ENCODE peak calls at places on chromosomes 4 and X, in six cellular contexts. P is adrenal gland, L is IMR-90, M is A549, K is body of pancreas, F is endothelial cell of umbilical vein. N is an unnamed sample.

GRCh38 chr4:183348706-183349659 is 26.8 kb upstream of the CLDN24 start:
- DNase-seq in P (no peak), L (peak), M (peak), K (peak), F (peak), N (peak)

GRCh38 chrX:108945883-108946523 is 209.6 kb upstream of the IRS4 start:
- DNase-seq in P (no peak), L (no peak), M (no peak), K (no peak), F (no peak), N (no peak)

GRCh38 chrX:96837808-96838207 is 45.9 kb upstream of the RPA4 start:
- DNase-seq in P (no peak), L (peak), M (no peak), K (no peak), F (no peak), N (peak)

GRCh38 chr4:143202824-143203223 is 18.1 kb downstream of the USP38 start:
- DNase-seq in P (no peak), L (no peak), M (no peak), K (no peak), F (peak), N (no peak)

GRCh38 chr4:82419451-82419850 is 10.8 kb downstream of the HNRNPDL start:
- DNase-seq in P (no peak), L (no peak), M (no peak), K (no peak), F (no peak), N (no peak)

GRCh38 chr4:89419121-89419695 is 111.6 kb upstream of the GPRIN3 start:
- DNase-seq in P (no peak), L (no peak), M (no peak), K (no peak), F (no peak), N (no peak)

GRCh38 chr4:183173580-183174526 is 74.8 kb downstream of the WWC2 start:
- DNase-seq in P (no peak), L (peak), M (no peak), K (no peak), F (peak), N (no peak)

GRCh38 chrX:1224954-1225353 is 12.5 kb upstream of the CRLF2 start:
- DNase-seq in P (no peak), L (no peak), M (no peak), K (no peak), F (no peak), N (no peak)

GRCh38 chrX:53421772-53422090 is 723 bp downstream of the SMC1A start:
- DNase-seq in P (no peak), L (no peak), M (no peak), K (no peak), F (no peak), N (no peak)

GRCh38 chr4:20592666-20593065 is 107.6 kb upstream of the PACRGL start:
- DNase-seq in P (no peak), L (peak), M (no peak), K (no peak), F (no peak), N (no peak)

GRCh38 chrX:13747836-13748235 is 13.3 kb downstream of the OFD1 start:
- DNase-seq in P (no peak), L (peak), M (peak), K (peak), F (peak), N (no peak)

GRCh38 chrX:69093960-69094935 is 71.0 kb downstream of the PJA1 start:
- DNase-seq in P (peak), L (peak), M (peak), K (peak), F (peak), N (peak)

GRCh38 chrX:132676561-132677186 is 187.8 kb upstream of the MBNL3 start:
- DNase-seq in P (no peak), L (no peak), M (no peak), K (no peak), F (no peak), N (no peak)

GRCh38 chr4:168522371-168522770 is 25.5 kb downstream of the PALLD start:
- DNase-seq in P (no peak), L (no peak), M (no peak), K (no peak), F (no peak), N (no peak)

GRCh38 chr4:113327513-113327912 is 278.1 kb downstream of the ANK2 start:
- DNase-seq in P (no peak), L (peak), M (no peak), K (no peak), F (no peak), N (no peak)

GRCh38 chrX:132227383-132228112 is 8.3 kb upstream of the RAP2C start:
- DNase-seq in P (peak), L (peak), M (no peak), K (no peak), F (no peak), N (no peak)

GRCh38 chr4:141027421-141027820 is 105.8 kb downstream of the RNF150 start:
- DNase-seq in P (no peak), L (peak), M (no peak), K (peak), F (no peak), N (no peak)

GRCh38 chr4:89242864-89243740 is 64.5 kb downstream of the GPRIN3 start:
- DNase-seq in P (no peak), L (no peak), M (no peak), K (peak), F (no peak), N (no peak)

GRCh38 chr4:39706829-39707511 is 9.0 kb downstream of the UBE2K start:
- DNase-seq in P (peak), L (no peak), M (peak), K (no peak), F (no peak), N (no peak)

GRCh38 chr4:76600447-76600846 is 165.4 kb downstream of the SHROOM3 start:
- DNase-seq in P (no peak), L (no peak), M (no peak), K (peak), F (peak), N (no peak)

GRCh38 chrX:1564750-1565683 is 26.4 kb upstream of the AKAP17A start:
- DNase-seq in P (no peak), L (no peak), M (no peak), K (no peak), F (no peak), N (no peak)

GRCh38 chrX:118226060-118226428 is 109.4 kb upstream of the KLHL13 start:
- DNase-seq in P (no peak), L (no peak), M (peak), K (no peak), F (peak), N (no peak)

GRCh38 chr4:184457530-184458249 is 16.7 kb downstream of the IRF2 start:
- DNase-seq in P (no peak), L (no peak), M (no peak), K (no peak), F (no peak), N (no peak)

GRCh38 chrX:121579016-121579760 is 531.8 kb downstream of the GLUD2 start:
- DNase-seq in P (peak), L (no peak), M (peak), K (peak), F (peak), N (no peak)

GRCh38 chrX:38117485-38117884 is 103.2 kb downstream of the SRPX start:
- DNase-seq in P (no peak), L (peak), M (no peak), K (peak), F (peak), N (no peak)

GRCh38 chr4:132071815-132072214 is 1077.3 kb upstream of the PCDH10 start:
- DNase-seq in P (no peak), L (peak), M (no peak), K (no peak), F (peak), N (no peak)

GRCh38 chrX:68932611-68933010 is 103.8 kb downstream of the EFNB1 start:
- DNase-seq in P (peak), L (no peak), M (no peak), K (no peak), F (peak), N (no peak)

GRCh38 chr4:122826596-122827257 is at the start of gene FGF2:
- DNase-seq in P (peak), L (peak), M (peak), K (peak), F (peak), N (no peak)

GRCh38 chr4:73315091-73315490 is 56.5 kb upstream of the ANKRD17 start:
- DNase-seq in P (no peak), L (peak), M (no peak), K (no peak), F (no peak), N (no peak)

GRCh38 chr4:113636877-113637276 is 124.7 kb downstream of the CAMK2D start:
- DNase-seq in P (no peak), L (peak), M (no peak), K (no peak), F (no peak), N (no peak)

GRCh38 chr4:189261475-189261874 is 679.2 kb upstream of the FRG1 start:
- DNase-seq in P (no peak), L (no peak), M (no peak), K (no peak), F (no peak), N (no peak)

GRCh38 chrX:40996886-40997530 is 88.2 kb upstream of the USP9X start:
- DNase-seq in P (no peak), L (peak), M (peak), K (peak), F (peak), N (no peak)

GRCh38 chr4:42865572-42866189 is 26.8 kb upstream of the GRXCR1 start:
- DNase-seq in P (peak), L (peak), M (peak), K (peak), F (peak), N (no peak)

GRCh38 chr4:15131551-15131950 is 129.3 kb downstream of the CPEB2 start:
- DNase-seq in P (no peak), L (no peak), M (peak), K (no peak), F (no peak), N (no peak)

GRCh38 chr4:184907810-184908209 is 82.0 kb upstream of the ACSL1 start:
- DNase-seq in P (no peak), L (no peak), M (no peak), K (no peak), F (no peak), N (no peak)

GRCh38 chrX:141903400-141904155 is at the start of gene MAGEC1:
- DNase-seq in P (no peak), L (no peak), M (no peak), K (no peak), F (no peak), N (no peak)

GRCh38 chr4:56435748-56436442 is at the start of gene PAICS:
- DNase-seq in P (peak), L (peak), M (peak), K (peak), F (peak), N (peak)
- TF ChIP-seq POLR2A in P (peak), L (peak), M (peak), K (peak), F (peak), N (peak)

GRCh38 chr4:40992472-40993298 is 221.7 kb downstream of the APBB2 start:
- DNase-seq in P (peak), L (peak), M (peak), K (peak), F (peak), N (no peak)
- TF ChIP-seq POLR2A in P (no peak), L (no peak), M (no peak), K (no peak), F (no peak), N (no peak)

GRCh38 chr4:139300431-139301142 is 718 bp upstream of the NAA15 start:
- DNase-seq in P (peak), L (peak), M (peak), K (peak), F (peak), N (no peak)

GRCh38 chr4:139299536-139299935 is 1.8 kb upstream of the NAA15 start:
- DNase-seq in P (no peak), L (peak), M (no peak), K (no peak), F (no peak), N (no peak)

GRCh38 chr4:139301143-139301820 is at the start of gene NAA15:
- DNase-seq in P (peak), L (peak), M (peak), K (peak), F (peak), N (peak)

GRCh38 chr4:139297001-139297410 is 4.3 kb upstream of the NAA15 start:
- DNase-seq in P (no peak), L (peak), M (no peak), K (no peak), F (no peak), N (no peak)

DNA sequence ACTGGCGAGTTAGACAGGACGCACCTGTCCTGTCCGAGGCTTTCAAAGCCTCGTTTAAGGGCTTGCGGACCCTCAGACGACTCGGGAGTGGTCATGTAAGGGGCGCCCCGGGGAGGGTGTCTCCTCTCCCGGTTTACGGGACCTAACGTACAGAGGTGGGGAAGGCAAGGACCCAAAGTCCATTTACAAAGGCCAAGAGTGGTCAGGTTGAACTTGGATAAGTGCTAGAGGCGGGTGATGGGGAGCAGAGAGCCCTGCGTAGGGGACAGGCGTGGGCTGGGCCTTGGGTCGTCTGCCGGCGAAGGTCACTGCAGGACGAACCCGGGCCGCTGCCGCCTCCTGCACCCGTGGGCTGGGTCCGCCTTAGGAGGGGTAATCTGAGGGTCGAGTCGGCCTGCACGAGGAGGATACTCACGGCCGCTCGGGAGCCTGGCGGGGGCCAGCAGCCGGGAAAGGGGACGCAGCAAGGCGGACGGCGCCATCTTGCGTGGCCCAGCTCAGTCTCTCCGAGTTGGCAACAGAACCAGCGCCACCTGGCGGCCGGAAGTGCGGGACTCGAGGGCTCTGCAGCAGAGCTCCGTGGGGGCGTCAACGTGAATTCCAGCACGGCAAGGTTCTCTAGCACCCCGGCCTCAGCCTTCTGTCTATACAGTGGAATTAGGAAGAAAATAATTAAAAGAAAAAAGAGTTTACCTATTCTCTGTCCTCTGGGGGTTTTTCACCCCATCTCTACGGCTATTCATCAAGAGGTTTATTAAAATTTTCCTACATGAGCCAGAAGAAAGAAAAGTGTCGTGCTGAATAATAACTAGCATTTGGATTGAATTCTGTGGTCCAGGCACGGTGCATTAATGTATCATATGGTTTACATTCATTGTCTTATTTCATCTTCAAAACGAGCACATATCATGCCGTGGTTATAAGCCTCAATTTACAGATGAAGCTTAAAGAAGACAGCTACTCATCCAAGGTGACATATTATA is 5.7 kb upstream of the NAA15 start:
- DNase-seq in P (peak), L (peak), M (peak), K (peak), F (peak), N (peak)
- TF ChIP-seq POLR2A in P (peak), L (peak), M (peak), K (peak), F (peak), N (peak)

GRCh38 chr4:128061566-128062536 is 739 bp downstream of the LARP1B start:
- DNase-seq in P (peak), L (peak), M (peak), K (peak), F (peak), N (peak)
- TF ChIP-seq POLR2A in P (peak), L (no peak), M (no peak), K (peak), F (no peak), N (peak)

GRCh38 chr4:176195184-176195978 is at the start of gene SPATA4:
- DNase-seq in P (peak), L (peak), M (peak), K (peak), F (peak), N (peak)
- TF ChIP-seq POLR2A in P (peak), L (peak), M (peak), K (peak), F (peak), N (peak)

DNA sequence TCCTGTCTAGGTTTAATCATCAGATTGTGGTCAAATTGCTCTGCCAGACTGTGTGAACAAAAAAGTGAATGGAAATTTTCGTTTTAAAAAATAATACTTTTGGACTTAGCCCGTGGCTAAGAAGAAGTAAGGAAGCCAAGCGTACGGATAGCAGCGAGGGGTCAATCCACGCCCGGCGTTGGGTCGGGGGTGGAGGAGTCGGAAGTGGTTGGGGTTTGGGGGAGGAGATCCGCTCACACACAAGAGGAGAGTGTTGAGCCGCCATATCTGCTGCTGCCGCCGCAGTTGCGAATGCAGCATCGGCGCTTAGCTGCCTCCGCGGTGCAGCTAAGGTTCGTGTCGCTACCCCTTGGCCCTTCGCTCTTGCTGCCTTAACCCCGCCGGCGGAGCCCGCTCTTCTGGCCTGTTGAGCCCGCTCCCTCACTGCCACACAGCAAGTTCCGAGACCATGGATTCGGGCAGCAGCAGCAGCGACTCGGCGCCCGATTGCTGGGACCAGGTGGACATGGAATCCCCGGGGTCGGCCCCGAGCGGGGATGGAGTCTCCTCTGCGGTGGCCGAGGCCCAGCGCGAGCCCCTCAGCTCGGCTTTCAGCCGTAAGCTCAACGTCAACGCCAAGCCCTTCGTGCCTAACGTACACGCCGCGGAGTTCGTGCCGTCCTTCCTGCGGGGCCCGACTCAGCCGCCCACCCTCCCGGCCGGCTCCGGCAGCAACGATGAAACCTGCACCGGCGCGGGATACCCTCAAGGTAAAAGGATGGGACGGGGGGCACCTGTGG is at the start of gene GSPT2:
- DNase-seq in P (peak), L (peak), M (peak), K (peak), F (peak), N (peak)
- TF ChIP-seq POLR2A in P (peak), L (peak), M (peak), K (peak), F (peak), N (peak)

DNA sequence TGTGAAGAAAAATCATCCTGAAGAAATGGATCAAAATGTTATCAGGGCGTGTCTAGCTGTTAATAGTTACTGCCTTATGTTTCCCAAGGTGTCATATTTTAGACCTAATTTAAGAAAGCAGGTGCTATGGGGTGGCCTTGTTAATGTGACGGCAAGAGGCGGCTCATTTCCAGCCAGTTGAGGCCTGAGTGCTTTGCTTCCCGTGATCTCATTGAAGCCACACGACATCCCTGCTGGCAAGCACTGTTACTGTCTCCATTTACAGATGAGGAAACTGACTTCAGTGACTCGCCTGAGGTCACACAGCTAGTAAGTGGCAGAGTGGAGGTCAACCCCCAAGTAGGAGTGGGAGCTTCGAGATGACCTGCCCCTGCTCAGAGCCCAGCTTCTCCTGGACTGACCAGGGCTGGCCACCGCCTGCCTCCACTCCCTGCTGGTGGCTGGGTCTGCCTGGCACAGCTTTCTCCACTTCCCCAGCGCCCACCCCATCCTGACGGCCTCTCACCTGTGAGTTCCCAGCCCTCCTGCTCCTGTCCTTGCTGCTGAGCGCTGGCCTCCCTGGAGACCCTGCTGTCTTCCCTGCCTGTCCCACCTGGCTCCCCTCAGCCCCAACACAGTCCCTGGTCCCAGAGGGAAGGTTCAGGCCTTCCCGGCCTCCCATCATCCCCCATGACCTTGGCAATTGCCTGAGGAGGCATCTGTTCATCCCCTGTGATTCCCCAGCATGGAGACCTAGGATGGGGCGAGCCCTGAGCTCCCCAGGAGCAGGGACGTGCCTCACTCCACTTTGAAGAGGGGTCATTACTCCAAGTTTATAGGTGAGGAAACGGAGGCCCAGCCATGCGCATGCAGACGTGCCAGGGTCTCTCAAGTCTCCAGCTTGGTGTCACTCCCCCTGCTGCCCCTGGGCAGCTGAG is 47.7 kb upstream of the SORCS2 start:
- DNase-seq in P (no peak), L (peak), M (no peak), K (no peak), F (no peak), N (no peak)
- TF ChIP-seq POLR2A in P (no peak), L (no peak), M (no peak), K (no peak), F (no peak), N (no peak)

N was measured in H54.